ENCODE peak calls at places on chromosomes 4 and X, in five cellular contexts. One of them, this sample, is unnamed.

GRCh38 chrX:23901805-23902204 is 5.9 kb downstream of the APOO start:
- DNase-seq in uterus: peak; percentile 59
- DNase-seq in epithelial cell of esophagus: peak; percentile 80
- DNase-seq in pancreas: peak; percentile 43
- DNase-seq in HL-60: peak; percentile 34
- DNase-seq in this sample: peak; percentile 52

GRCh38 chrX:20414781-20415445 is 148.2 kb upstream of the RPS6KA3 start:
- DNase-seq in uterus: no peak
- DNase-seq in epithelial cell of esophagus: peak; percentile 7
- DNase-seq in HL-60: no peak
- DNase-seq in pancreas: no peak
- DNase-seq in this sample: no peak

GRCh38 chr4:139633661-139634060 is 32.0 kb upstream of the MGST2 start:
- DNase-seq in uterus: peak; percentile 51
- DNase-seq in epithelial cell of esophagus: peak; percentile 42
- DNase-seq in pancreas: peak; percentile 40
- DNase-seq in HL-60: no peak
- DNase-seq in this sample: no peak

GRCh38 chrX:8042304-8042703 is 115.1 kb upstream of the PNPLA4 start:
- DNase-seq in uterus: no peak
- DNase-seq in pancreas: no peak
- DNase-seq in epithelial cell of esophagus: peak; percentile 42
- DNase-seq in HL-60: no peak
- DNase-seq in this sample: no peak

GRCh38 chr4:163744861-163745260 is 250.4 kb downstream of the TMA16 start:
- DNase-seq in epithelial cell of esophagus: no peak
- DNase-seq in uterus: no peak
- DNase-seq in pancreas: no peak
- DNase-seq in HL-60: no peak
- DNase-seq in this sample: peak; percentile 73

GRCh38 chrX:104972737-104973136 is 247.8 kb downstream of the TEX13A start:
- DNase-seq in uterus: no peak
- DNase-seq in pancreas: no peak
- DNase-seq in HL-60: no peak
- DNase-seq in epithelial cell of esophagus: peak; percentile 31
- DNase-seq in this sample: no peak

GRCh38 chrX:136907626-136908025 is 27.1 kb upstream of the RBMX start:
- DNase-seq in HL-60: no peak
- DNase-seq in uterus: no peak
- DNase-seq in pancreas: no peak
- DNase-seq in epithelial cell of esophagus: no peak
- DNase-seq in this sample: no peak

GRCh38 chrX:1661048-1661921 is 46.4 kb downstream of the ASMT start:
- DNase-seq in pancreas: no peak
- DNase-seq in epithelial cell of esophagus: no peak
- DNase-seq in HL-60: peak; percentile 83
- DNase-seq in uterus: peak; percentile 15
- DNase-seq in this sample: peak; percentile 94

GRCh38 chr4:88659061-88659889 is 38.4 kb downstream of the NAP1L5 start:
- DNase-seq in uterus: peak; percentile 54
- DNase-seq in pancreas: peak; percentile 64
- DNase-seq in epithelial cell of esophagus: peak; percentile 87
- DNase-seq in HL-60: no peak
- DNase-seq in this sample: peak; percentile 47

GRCh38 chrX:154369453-154370299 is 4.8 kb downstream of the FLNA start:
- DNase-seq in pancreas: peak; percentile 55
- DNase-seq in epithelial cell of esophagus: peak; percentile 82
- DNase-seq in HL-60: peak; percentile 70
- DNase-seq in uterus: peak; percentile 91
- DNase-seq in this sample: peak; percentile 36

GRCh38 chr4:150072471-150072870 is 5.8 kb upstream of the DCLK2 start:
- DNase-seq in HL-60: no peak
- DNase-seq in epithelial cell of esophagus: no peak
- DNase-seq in uterus: no peak
- DNase-seq in pancreas: no peak
- DNase-seq in this sample: no peak

DNA sequence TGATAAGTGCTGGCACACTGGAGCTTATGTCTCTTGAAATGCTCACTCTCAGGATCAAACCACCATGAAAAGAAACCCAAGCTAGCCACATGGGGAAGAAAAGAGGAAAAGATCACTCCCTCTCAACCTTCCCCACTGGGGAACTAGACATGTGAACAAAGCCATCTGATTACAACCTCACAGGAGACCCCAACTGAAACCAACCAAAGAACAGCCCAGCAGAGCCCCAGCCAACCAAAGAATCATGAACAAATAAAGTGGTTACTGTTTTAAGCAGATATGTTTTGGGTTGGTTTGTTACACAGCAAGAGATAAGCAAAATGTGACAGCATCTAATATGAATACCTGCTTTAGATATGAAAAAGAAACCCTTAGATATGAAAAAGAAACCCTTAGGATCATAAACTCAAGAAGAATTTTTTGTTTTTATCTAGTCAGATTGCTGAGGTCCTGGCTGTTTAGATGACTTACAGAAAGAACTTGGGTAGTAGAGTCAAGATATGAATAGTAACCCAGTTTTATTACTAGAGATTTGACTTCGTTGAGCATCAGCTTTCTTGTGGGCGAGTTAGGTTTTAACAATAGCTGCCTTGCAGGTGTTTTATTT is 23.7 kb upstream of the TLR7 start:
- DNase-seq in HL-60: no peak
- DNase-seq in epithelial cell of esophagus: no peak
- DNase-seq in uterus: no peak
- DNase-seq in pancreas: no peak
- DNase-seq in this sample: no peak
- TF ChIP-seq CTCF in HL-60: no peak
- TF ChIP-seq CTCF in epithelial cell of esophagus: no peak
- TF ChIP-seq CTCF in uterus: no peak
- TF ChIP-seq CTCF in pancreas: no peak
- TF ChIP-seq CTCF in this sample: no peak

DNA sequence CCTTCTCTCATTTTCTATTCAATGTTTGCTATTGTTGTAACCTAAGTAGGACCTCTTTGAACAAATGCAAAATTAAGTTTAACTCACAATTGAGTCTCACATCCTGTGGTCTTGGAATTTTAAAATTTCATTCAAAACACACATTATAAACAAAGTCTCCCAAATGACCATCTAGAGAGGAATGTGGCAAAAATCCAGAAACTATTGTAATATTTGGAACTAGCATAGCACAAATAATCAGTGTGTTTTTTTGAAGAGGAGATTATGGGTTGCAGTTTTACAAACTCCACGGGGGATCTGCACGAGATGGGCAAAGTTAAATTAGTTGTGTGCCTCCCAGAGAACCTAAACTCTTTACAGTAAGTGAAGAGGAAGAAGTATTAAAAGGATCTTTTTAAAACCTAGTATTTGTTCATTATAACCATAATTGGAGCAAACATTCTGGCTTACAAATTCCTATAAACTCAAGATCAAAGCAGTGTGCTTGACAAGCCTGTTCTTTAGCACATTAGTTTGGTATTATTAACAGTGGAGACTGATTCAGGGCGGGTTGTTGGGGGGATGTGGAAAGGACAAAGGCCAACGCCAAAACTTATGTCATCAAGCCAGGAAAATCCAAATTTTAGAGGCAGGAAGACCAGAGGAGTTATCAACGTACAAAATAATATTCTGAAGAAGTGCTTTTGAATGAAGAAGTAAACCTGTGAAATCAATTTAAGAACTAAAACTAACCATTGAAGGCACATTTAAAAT is 22.4 kb upstream of the RBPJ start:
- DNase-seq in epithelial cell of esophagus: no peak
- DNase-seq in uterus: no peak
- DNase-seq in HL-60: no peak
- DNase-seq in pancreas: no peak
- DNase-seq in this sample: no peak
- TF ChIP-seq CTCF in epithelial cell of esophagus: no peak
- TF ChIP-seq CTCF in uterus: no peak
- TF ChIP-seq CTCF in HL-60: no peak
- TF ChIP-seq CTCF in pancreas: no peak
- TF ChIP-seq CTCF in this sample: no peak

GRCh38 chr4:144181386-144181785 is 40.9 kb upstream of the GYPA start:
- DNase-seq in uterus: no peak
- DNase-seq in pancreas: no peak
- DNase-seq in HL-60: no peak
- DNase-seq in epithelial cell of esophagus: no peak
- DNase-seq in this sample: no peak

GRCh38 chr4:144176476-144176875 is 36.0 kb upstream of the GYPA start:
- DNase-seq in HL-60: no peak
- DNase-seq in pancreas: no peak
- DNase-seq in uterus: no peak
- DNase-seq in epithelial cell of esophagus: no peak
- DNase-seq in this sample: no peak

GRCh38 chr4:144183165-144183564 is 42.6 kb upstream of the GYPA start:
- DNase-seq in epithelial cell of esophagus: no peak
- DNase-seq in uterus: no peak
- DNase-seq in HL-60: no peak
- DNase-seq in pancreas: no peak
- DNase-seq in this sample: no peak

GRCh38 chr4:144178414-144178813 is 37.9 kb upstream of the GYPA start:
- DNase-seq in HL-60: no peak
- DNase-seq in epithelial cell of esophagus: no peak
- DNase-seq in pancreas: no peak
- DNase-seq in uterus: no peak
- DNase-seq in this sample: no peak

GRCh38 chr4:144179152-144179739 is 38.7 kb upstream of the GYPA start:
- DNase-seq in uterus: no peak
- DNase-seq in HL-60: no peak
- DNase-seq in epithelial cell of esophagus: peak; percentile 50
- DNase-seq in pancreas: no peak
- DNase-seq in this sample: no peak
- TF ChIP-seq CTCF in uterus: no peak
- TF ChIP-seq CTCF in HL-60: no peak
- TF ChIP-seq CTCF in epithelial cell of esophagus: no peak
- TF ChIP-seq CTCF in pancreas: no peak
- TF ChIP-seq CTCF in this sample: no peak

GRCh38 chr4:2964077-2964471 is 703 bp downstream of the GRK4 start:
- DNase-seq in HL-60: no peak
- DNase-seq in uterus: no peak
- DNase-seq in pancreas: no peak
- DNase-seq in epithelial cell of esophagus: no peak
- DNase-seq in this sample: no peak

GRCh38 chr4:2962099-2962455 is 1.1 kb downstream of the NOP14 start:
- DNase-seq in pancreas: peak; percentile 14
- DNase-seq in epithelial cell of esophagus: no peak
- DNase-seq in HL-60: no peak
- DNase-seq in uterus: no peak
- DNase-seq in this sample: no peak

GRCh38 chr4:2965262-2965661 is 1.9 kb downstream of the GRK4 start:
- DNase-seq in uterus: no peak
- DNase-seq in pancreas: no peak
- DNase-seq in epithelial cell of esophagus: no peak
- DNase-seq in HL-60: no peak
- DNase-seq in this sample: no peak

GRCh38 chr4:2962614-2963184 is 507 bp downstream of the NOP14 start:
- DNase-seq in epithelial cell of esophagus: peak; percentile 48
- DNase-seq in uterus: no peak
- DNase-seq in HL-60: no peak
- DNase-seq in pancreas: no peak
- DNase-seq in this sample: no peak

DNA sequence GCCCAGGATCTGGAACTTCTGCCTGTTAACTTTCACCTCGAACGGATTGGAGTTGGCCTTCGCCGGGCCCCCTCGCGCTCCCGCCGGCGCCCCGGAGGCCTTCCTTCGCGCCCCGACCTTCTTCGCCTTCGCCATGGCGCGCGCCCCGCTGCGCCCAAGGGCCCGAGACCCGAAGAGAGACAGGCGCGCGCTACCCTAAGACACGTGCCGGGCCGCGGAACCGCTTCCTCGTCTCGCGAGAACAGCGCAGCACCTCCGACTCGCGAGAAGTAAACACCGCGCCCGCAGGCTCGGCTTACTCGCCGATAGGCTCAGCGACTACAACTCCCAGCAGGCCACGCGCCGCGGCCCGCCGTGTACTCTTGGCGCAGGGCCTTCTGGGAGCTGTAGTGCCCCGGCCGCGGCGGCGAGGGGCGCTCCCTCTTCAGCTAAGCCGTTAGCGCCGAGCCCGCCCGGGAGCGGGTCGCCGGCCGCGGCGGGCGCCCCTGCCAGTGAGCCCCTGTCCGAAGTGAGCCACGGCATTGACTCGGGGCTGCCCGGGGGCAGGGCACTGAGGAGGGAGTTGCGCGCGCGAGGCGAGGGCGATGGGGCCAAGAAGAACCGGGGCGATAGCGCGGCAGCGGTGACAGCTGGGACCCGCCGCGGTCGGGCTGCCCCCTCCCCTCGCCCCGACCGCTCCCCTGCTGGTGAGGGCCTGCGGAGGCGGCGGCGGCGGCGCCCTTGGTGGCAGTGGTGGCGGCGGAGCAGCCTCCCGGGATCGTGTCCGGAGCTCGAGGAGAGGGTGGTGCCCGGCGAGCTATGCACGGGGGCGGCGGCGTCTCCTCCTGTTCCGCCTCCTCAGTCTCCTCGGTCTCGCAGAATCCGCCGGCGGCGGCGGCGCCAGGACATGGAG is at the start of the genes GRK4 and NOP14:
- DNase-seq in HL-60: peak; percentile 97
- DNase-seq in uterus: peak; percentile 97
- DNase-seq in epithelial cell of esophagus: peak; percentile 99
- DNase-seq in pancreas: peak; percentile 97
- DNase-seq in this sample: peak; percentile 98
- TF ChIP-seq CTCF in HL-60: no peak
- TF ChIP-seq CTCF in uterus: peak; percentile 51
- TF ChIP-seq CTCF in epithelial cell of esophagus: no peak
- TF ChIP-seq CTCF in pancreas: no peak
- TF ChIP-seq CTCF in this sample: peak; percentile 12

GRCh38 chrX:145825896-145826295 is 8.3 kb downstream of the SLITRK2 start:
- DNase-seq in uterus: no peak
- DNase-seq in HL-60: no peak
- DNase-seq in pancreas: peak; percentile 23
- DNase-seq in epithelial cell of esophagus: peak; percentile 10
- DNase-seq in this sample: no peak
- TF ChIP-seq CTCF in uterus: no peak
- TF ChIP-seq CTCF in HL-60: no peak
- TF ChIP-seq CTCF in pancreas: no peak
- TF ChIP-seq CTCF in epithelial cell of esophagus: no peak
- TF ChIP-seq CTCF in this sample: no peak

GRCh38 chr4:109294006-109294405 is 8.5 kb downstream of the COL25A1 start:
- DNase-seq in uterus: no peak
- DNase-seq in HL-60: peak; percentile 11
- DNase-seq in pancreas: no peak
- DNase-seq in epithelial cell of esophagus: no peak
- DNase-seq in this sample: no peak
- TF ChIP-seq CTCF in uterus: no peak
- TF ChIP-seq CTCF in HL-60: peak; percentile 61
- TF ChIP-seq CTCF in pancreas: no peak
- TF ChIP-seq CTCF in epithelial cell of esophagus: peak; percentile 50
- TF ChIP-seq CTCF in this sample: peak; percentile 33

This sample was measured in GM10248.